ENCODE peak calls at places on chromosomes 13 and 19, in seven cellular contexts. K is heart left ventricle; N is immature natural killer cell; Y is stimulated activated CD4-positive, alpha-beta T cell treated with anti-CD3 and anti-CD28 coated beads, Interleukin-4, amount 100 ng/mL, for 48 hours; A is central memory CD4-positive, alpha-beta T cell; U is prostate gland; Q is tibial nerve. X is an unnamed sample.

GRCh38 chr13:98308525-98308911 is 131.4 kb upstream of the RNF113B start:
- DNase-seq in U (no peak), A (no peak), Y (no peak), N (no peak), K (no peak), Q (no peak), X (no peak)

GRCh38 chr19:8305798-8306197 is 2.4 kb downstream of the CD320 start:
- DNase-seq in U (no peak), K (no peak), Y (no peak), Q (peak), A (no peak), N (no peak), X (no peak)

GRCh38 chr19:3880471-3881271 is at the start of gene ATCAY:
- DNase-seq in K (no peak), N (no peak), Y (no peak), U (no peak), Q (no peak), A (no peak), X (no peak)

GRCh38 chr19:42284066-42284501 is 15.0 kb downstream of the CIC start:
- DNase-seq in K (peak), A (peak), Y (peak), U (peak), N (peak), Q (peak), X (peak)

GRCh38 chr13:46405457-46405856 is 18.4 kb upstream of the RUBCNL start:
- DNase-seq in U (no peak), K (no peak), Y (no peak), Q (no peak), N (no peak), A (no peak), X (no peak)

GRCh38 chr13:105471683-105472082 is 1063.8 kb downstream of the EFNB2 start:
- DNase-seq in Y (no peak), K (no peak), N (no peak), U (no peak), Q (no peak), A (no peak), X (no peak)

GRCh38 chr13:99650410-99650809 is 149.1 kb downstream of the TM9SF2 start:
- DNase-seq in N (no peak), U (no peak), K (no peak), A (no peak), Y (no peak), Q (no peak), X (no peak)

GRCh38 chr19:31253816-31254551 is 95.3 kb downstream of the TSHZ3 start:
- DNase-seq in Q (no peak), U (peak), Y (no peak), A (no peak), N (no peak), K (no peak), X (no peak)

GRCh38 chr13:79775830-79776229 is 294.9 kb downstream of the NDFIP2 start:
- DNase-seq in K (no peak), N (peak), Q (peak), A (no peak), Y (no peak), U (no peak), X (no peak)

GRCh38 chr13:67175836-67176235 is 54.3 kb downstream of the PCDH9 start:
- DNase-seq in N (no peak), Q (no peak), K (no peak), U (no peak), Y (no peak), A (no peak), X (no peak)

X was measured in naive thymus-derived CD4-positive, alpha-beta T cell.